ENCODE peak calls at places on chromosome 3, in eight cellular contexts. J, X, N, K, F, V, W and G are unnamed samples.

GRCh38 chr3:187066228-187066995 is 72.9 kb downstream of the RPL39L start:
- DNase-seq in X (peak), V (peak), K (no peak), F (peak), W (no peak), J (no peak), N (no peak), G (peak)

GRCh38 chr3:113211370-113212154 is at the start of gene BOC:
- DNase-seq in F (peak), K (no peak), V (peak), X (peak), W (peak), N (no peak), J (no peak), G (no peak)

GRCh38 chr3:159018341-159018740 is 216.5 kb downstream of the MFSD1 start:
- DNase-seq in N (no peak), J (no peak), V (no peak), F (no peak), K (no peak), X (no peak), W (no peak), G (no peak)

GRCh38 chr3:52715714-52716305 is 9.9 kb downstream of the SPCS1 start:
- DNase-seq in W (no peak), V (no peak), X (no peak), N (no peak), J (no peak), K (no peak), F (no peak), G (no peak)

GRCh38 chr3:2158828-2159227 is 60.2 kb downstream of the CNTN4 start:
- DNase-seq in K (no peak), J (no peak), W (no peak), V (no peak), F (no peak), X (no peak), N (no peak), G (no peak)

GRCh38 chr3:189277711-189278110 is 105.9 kb downstream of the TPRG1 start:
- DNase-seq in V (peak), J (no peak), X (no peak), F (no peak), K (no peak), W (no peak), N (no peak), G (no peak)

GRCh38 chr3:126344380-126345041 is 12.7 kb downstream of the KLF15 start:
- DNase-seq in X (no peak), K (peak), F (no peak), N (no peak), V (no peak), J (no peak), W (no peak), G (no peak)

GRCh38 chr3:125079675-125080045 is 23.9 kb upstream of the HEG1 start:
- DNase-seq in F (no peak), W (no peak), J (no peak), X (no peak), N (no peak), V (no peak), K (no peak), G (no peak)

GRCh38 chr3:184300377-184300717 is 1.3 kb downstream of the PSMD2 start:
- DNase-seq in W (no peak), F (no peak), X (no peak), J (no peak), N (no peak), K (no peak), V (no peak), G (no peak)

GRCh38 chr3:186760141-186760813 is 23.1 kb upstream of the EIF4A2 start:
- DNase-seq in F (no peak), N (no peak), W (peak), J (no peak), X (no peak), K (no peak), V (no peak), G (no peak)

GRCh38 chr3:17103579-17103978 is 218.8 kb downstream of the PLCL2 start:
- DNase-seq in V (no peak), K (no peak), X (no peak), N (no peak), W (no peak), J (no peak), F (no peak), G (no peak)

GRCh38 chr3:163916596-163917560 is 1161.4 kb downstream of the SI start:
- DNase-seq in K (no peak), J (no peak), V (no peak), N (no peak), X (peak), F (no peak), W (peak), G (no peak)

GRCh38 chr3:126464494-126464893 is 11.2 kb downstream of the ZXDC start:
- DNase-seq in F (no peak), K (no peak), J (no peak), W (no peak), N (no peak), X (no peak), V (no peak), G (no peak)

GRCh38 chr3:46078712-46079400 is 51.6 kb upstream of the XCR1 start:
- DNase-seq in X (peak), W (peak), F (peak), N (peak), J (peak), K (no peak), V (peak), G (peak)

GRCh38 chr3:38454179-38454883 is 641 bp downstream of the ACVR2B start:
- DNase-seq in V (peak), N (no peak), F (peak), X (no peak), K (no peak), W (peak), J (no peak), G (no peak)

GRCh38 chr3:184085389-184085852 is 11.4 kb upstream of the HTR3E start:
- DNase-seq in X (no peak), N (no peak), F (peak), K (no peak), J (no peak), V (no peak), W (peak), G (no peak)

GRCh38 chr3:192183109-192183508 is 544.2 kb downstream of the FGF12 start:
- DNase-seq in J (no peak), K (no peak), V (no peak), N (no peak), W (no peak), X (no peak), F (no peak), G (no peak)

GRCh38 chr3:165193392-165194268 is 2.6 kb downstream of the SLITRK3 start:
- DNase-seq in X (no peak), J (no peak), V (no peak), W (peak), K (no peak), F (no peak), N (no peak), G (no peak)

GRCh38 chr3:177681156-177681555 is 483.9 kb upstream of the TBL1XR1 start:
- DNase-seq in J (no peak), V (no peak), K (no peak), N (no peak), W (no peak), X (no peak), F (no peak), G (no peak)

GRCh38 chr3:99323940-99324339 is 314.5 kb upstream of the COL8A1 start:
- DNase-seq in V (no peak), F (no peak), N (no peak), K (no peak), J (no peak), W (no peak), X (no peak), G (no peak)

GRCh38 chr3:81242871-81243270 is 518.6 kb downstream of the GBE1 start:
- DNase-seq in F (no peak), W (peak), J (no peak), N (no peak), K (no peak), X (no peak), V (no peak), G (no peak)

GRCh38 chr3:52518723-52519444 is 14.8 kb downstream of the NT5DC2 start:
- DNase-seq in K (no peak), J (no peak), F (no peak), W (no peak), N (no peak), V (no peak), X (no peak), G (no peak)

GRCh38 chr3:72782521-72782920 is 65.7 kb downstream of the SHQ1 start:
- DNase-seq in W (no peak), X (no peak), K (no peak), N (no peak), F (no peak), J (no peak), V (no peak), G (no peak)

GRCh38 chr3:37375184-37376120 is 201.1 kb upstream of the LRRFIP2 start:
- DNase-seq in N (no peak), X (no peak), J (no peak), W (no peak), K (no peak), V (no peak), F (no peak), G (no peak)

GRCh38 chr3:143135150-143135549 is 15.6 kb downstream of the CHST2 start:
- DNase-seq in W (peak), K (no peak), F (no peak), V (no peak), J (no peak), N (no peak), X (no peak), G (no peak)

GRCh38 chr3:66153961-66154923 is 66.6 kb upstream of the SLC25A26 start:
- DNase-seq in V (no peak), W (no peak), N (no peak), K (no peak), J (no peak), F (no peak), X (no peak), G (no peak)

GRCh38 chr3:175255698-175256097 is 396.6 kb downstream of the NAALADL2 start:
- DNase-seq in F (no peak), W (no peak), N (no peak), J (no peak), X (no peak), V (no peak), K (no peak), G (no peak)

GRCh38 chr3:29283297-29283681 is 2.4 kb downstream of the RBMS3 start:
- DNase-seq in N (no peak), V (no peak), X (no peak), F (no peak), W (no peak), K (no peak), J (no peak), G (no peak)

GRCh38 chr3:23183731-23184130 is 19.4 kb upstream of the UBE2E2 start:
- DNase-seq in N (no peak), J (peak), K (no peak), W (peak), F (peak), V (no peak), X (no peak), G (no peak)

GRCh38 chr3:18237251-18238005 is 187.7 kb downstream of the SATB1 start:
- DNase-seq in K (no peak), F (no peak), J (no peak), X (peak), V (peak), N (no peak), W (no peak), G (no peak)

GRCh38 chr3:21484323-21485154 is 266.5 kb downstream of the ZNF385D start:
- DNase-seq in V (peak), F (peak), J (peak), X (no peak), N (no peak), W (peak), K (no peak), G (no peak)

GRCh38 chr3:150666167-150666566 is 37.6 kb downstream of the ERICH6 start:
- DNase-seq in N (no peak), X (no peak), F (no peak), W (no peak), K (no peak), J (no peak), V (no peak), G (no peak)

GRCh38 chr3:194030372-194030771 is 105.6 kb upstream of the HES1 start:
- DNase-seq in X (no peak), V (no peak), K (no peak), W (peak), J (no peak), N (no peak), F (no peak), G (no peak)

GRCh38 chr3:32816439-32817194 is 1.2 kb upstream of the TRIM71 start:
- DNase-seq in W (no peak), J (no peak), K (peak), F (peak), V (peak), X (no peak), N (no peak), G (no peak)